ENCODE peak calls at places on chromosomes 7 and 10, in seven cellular contexts. F is activated T-cell treated with anti-CD3 and anti-CD28 coated beads for 1 hour; A is SHP77; P is caudate nucleus; K is PC-9; Q is stimulated activated naive CD8-positive, alpha-beta T cell treated with anti-CD3 and anti-CD28 coated beads, Interleukin-15, amount 100 ng/mL, for 72 hours; B is A549. M is an unnamed sample.
A peak's percentile ranks its signal among the peaks of the same experiment; 100 is the strongest.

GRCh38 chr7:47512481-47513176 is 69.3 kb downstream of the TNS3 start:
- DNase-seq in A (no peak), B (no peak), K (peak; percentile 74), Q (no peak), F (no peak), P (no peak), M (no peak)

GRCh38 chr10:61166065-61166464 is 222.1 kb upstream of the RHOBTB1 start:
- DNase-seq in K (no peak), F (no peak), A (no peak), Q (no peak), P (no peak), B (no peak), M (no peak)

GRCh38 chr7:23294549-23295400 is 4.4 kb upstream of the MALSU1 start:
- DNase-seq in F (no peak), A (no peak), Q (no peak), K (no peak), B (no peak), P (no peak), M (no peak)

GRCh38 chr10:3729397-3729796 is 55.6 kb downstream of the KLF6 start:
- DNase-seq in A (no peak), P (no peak), Q (no peak), K (peak; percentile 78), B (no peak), F (no peak), M (no peak)

GRCh38 chr10:93435621-93436385 is 46.3 kb downstream of the MYOF start:
- DNase-seq in P (no peak), F (no peak), A (no peak), Q (no peak), K (peak; percentile 55), B (peak; percentile 77), M (no peak)

GRCh38 chr7:84693483-84693882 is 493.4 kb downstream of the SEMA3D start:
- DNase-seq in F (no peak), K (no peak), P (no peak), Q (no peak), A (no peak), B (no peak), M (no peak)

GRCh38 chr7:46530081-46530480 is 609.0 kb upstream of the IGFBP3 start:
- DNase-seq in A (no peak), P (no peak), K (no peak), B (no peak), F (no peak), Q (no peak), M (no peak)

GRCh38 chr7:55194522-55194921 is 170.6 kb upstream of the LANCL2 start:
- DNase-seq in K (no peak), P (no peak), A (no peak), F (no peak), Q (no peak), B (no peak), M (no peak)

GRCh38 chr7:114660007-114660406 is 245.4 kb downstream of the FOXP2 start:
- DNase-seq in F (no peak), B (no peak), A (peak; percentile 26), P (no peak), Q (no peak), K (no peak), M (no peak)

GRCh38 chr7:133797818-133798485 is 329.2 kb upstream of the LRGUK start:
- DNase-seq in Q (no peak), P (no peak), K (no peak), A (no peak), B (no peak), F (no peak), M (no peak)